ENCODE peak calls at places on chromosomes 3 and 15, in four cellular contexts. One of them, this sample, is unnamed.

GRCh38 chr15:57477736-57478522 is 101.6 kb downstream of the CGNL1 start:
- DNase-seq in transverse colon: no peak
- DNase-seq in heart left ventricle: no peak
- DNase-seq in OCI-LY7: no peak
- DNase-seq in this sample: no peak

GRCh38 chr3:51966016-51966415 is 1.2 kb downstream of the PCBP4 start:
- DNase-seq in transverse colon: no peak
- DNase-seq in heart left ventricle: no peak
- DNase-seq in OCI-LY7: no peak
- DNase-seq in this sample: no peak

GRCh38 chr15:87154771-87155170 is 1075.1 kb downstream of the AGBL1 start:
- DNase-seq in transverse colon: no peak
- DNase-seq in heart left ventricle: no peak
- DNase-seq in OCI-LY7: no peak
- DNase-seq in this sample: no peak

GRCh38 chr3:27467545-27467944 is 16.6 kb downstream of the SLC4A7 start:
- DNase-seq in transverse colon: no peak
- DNase-seq in heart left ventricle: no peak
- DNase-seq in OCI-LY7: peak; percentile 47
- DNase-seq in this sample: peak; percentile 31

GRCh38 chr3:186442162-186442561 is 80.1 kb upstream of the DGKG start:
- DNase-seq in transverse colon: no peak
- DNase-seq in heart left ventricle: peak; percentile 66
- DNase-seq in OCI-LY7: no peak
- DNase-seq in this sample: no peak

GRCh38 chr3:38652934-38653333 is 3.4 kb upstream of the SCN5A start:
- DNase-seq in transverse colon: no peak
- DNase-seq in heart left ventricle: no peak
- DNase-seq in OCI-LY7: no peak
- DNase-seq in this sample: no peak

GRCh38 chr15:62841269-62841628 is 201.3 kb upstream of the TPM1 start:
- DNase-seq in transverse colon: no peak
- DNase-seq in heart left ventricle: no peak
- DNase-seq in OCI-LY7: no peak
- DNase-seq in this sample: peak; percentile 39

GRCh38 chr3:4739289-4740236 is 239.7 kb upstream of the BHLHE40 start:
- DNase-seq in transverse colon: no peak
- DNase-seq in heart left ventricle: no peak
- DNase-seq in OCI-LY7: no peak
- DNase-seq in this sample: no peak

GRCh38 chr15:90479656-90480055 is 50.1 kb upstream of the CRTC3 start:
- DNase-seq in transverse colon: no peak
- DNase-seq in heart left ventricle: no peak
- DNase-seq in OCI-LY7: no peak
- DNase-seq in this sample: no peak

GRCh38 chr15:90481023-90481422 is 48.7 kb upstream of the CRTC3 start:
- DNase-seq in transverse colon: peak; percentile 21
- DNase-seq in heart left ventricle: no peak
- DNase-seq in OCI-LY7: peak; percentile 36
- DNase-seq in this sample: no peak

GRCh38 chr15:90483012-90483307 is 46.8 kb upstream of the CRTC3 start:
- DNase-seq in transverse colon: no peak
- DNase-seq in heart left ventricle: no peak
- DNase-seq in OCI-LY7: no peak
- DNase-seq in this sample: no peak

GRCh38 chr15:90482124-90483011 is 47.4 kb upstream of the CRTC3 start:
- DNase-seq in transverse colon: peak; percentile 51
- DNase-seq in heart left ventricle: peak; percentile 40
- DNase-seq in OCI-LY7: peak; percentile 60
- DNase-seq in this sample: peak; percentile 45

GRCh38 chr15:90478981-90479481 is 50.7 kb upstream of the CRTC3 start:
- DNase-seq in transverse colon: no peak
- DNase-seq in heart left ventricle: no peak
- DNase-seq in OCI-LY7: peak; percentile 72
- DNase-seq in this sample: no peak
- H3K36me3 ChIP-seq in transverse colon: no peaks in the 10 kb centered on the region
- H3K36me3 ChIP-seq in heart left ventricle: peaks cover 16% of the 10 kb centered on the region
- H3K36me3 ChIP-seq in OCI-LY7: peaks cover 76% of the 10 kb centered on the region
- H3K36me3 ChIP-seq in this sample: peaks cover 87% of the 10 kb centered on the region

DNA sequence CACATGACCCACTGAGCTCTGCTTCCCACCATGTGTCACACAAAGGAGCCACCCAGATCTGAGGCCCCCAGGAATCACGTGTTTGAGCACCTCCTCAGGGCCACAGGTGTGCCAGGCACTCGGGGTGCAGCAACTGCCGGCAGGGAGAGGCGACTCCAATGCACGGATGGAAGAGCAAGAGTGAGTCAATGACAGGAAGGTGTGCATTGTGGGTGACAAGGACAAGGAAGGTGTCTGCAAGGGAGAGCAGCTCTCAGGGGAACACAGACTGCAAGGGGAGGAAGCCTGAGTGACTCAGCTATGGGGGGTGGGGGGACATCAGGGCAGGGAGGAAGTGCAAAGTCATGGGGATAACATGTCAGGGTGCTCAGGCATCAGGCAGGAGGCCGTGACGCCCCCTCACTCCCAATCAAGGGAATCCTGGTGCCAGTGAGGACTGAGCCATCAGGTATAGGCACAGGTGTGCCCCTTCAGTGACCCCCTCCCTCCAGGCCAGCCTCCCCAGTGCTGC is 67.4 kb downstream of the NUP210 start:
- DNase-seq in transverse colon: no peak
- DNase-seq in heart left ventricle: no peak
- DNase-seq in OCI-LY7: no peak
- DNase-seq in this sample: no peak
- H3K36me3 ChIP-seq in transverse colon: no peaks in the 10 kb centered on the region
- H3K36me3 ChIP-seq in heart left ventricle: no peaks in the 10 kb centered on the region
- H3K36me3 ChIP-seq in OCI-LY7: peaks cover 98% of the 10 kb centered on the region
- H3K36me3 ChIP-seq in this sample: no peaks in the 10 kb centered on the region

DNA sequence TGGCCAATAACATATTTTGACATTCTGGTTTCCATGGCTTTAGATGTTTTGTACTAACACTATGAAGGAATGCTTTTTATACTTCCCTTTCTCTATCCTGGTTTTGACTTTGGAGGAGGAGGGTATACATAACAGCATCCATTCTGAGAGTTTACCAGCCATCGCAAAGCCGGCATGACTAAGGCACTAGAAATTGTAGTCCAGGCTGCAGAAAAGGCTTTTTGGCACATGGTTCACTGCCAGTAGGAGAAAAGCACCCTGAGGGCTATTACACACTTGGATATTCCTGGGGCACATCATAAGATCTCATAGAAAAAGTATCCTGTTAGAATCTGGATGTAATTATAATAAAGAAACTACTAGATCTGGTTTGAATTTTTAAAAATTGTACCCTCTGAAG is 101.8 kb downstream of the STT3B start:
- DNase-seq in transverse colon: no peak
- DNase-seq in heart left ventricle: no peak
- DNase-seq in OCI-LY7: no peak
- DNase-seq in this sample: no peak
- H3K36me3 ChIP-seq in transverse colon: no peaks in the 10 kb centered on the region
- H3K36me3 ChIP-seq in heart left ventricle: peaks cover 3% of the 10 kb centered on the region
- H3K36me3 ChIP-seq in OCI-LY7: peaks cover 90% of the 10 kb centered on the region
- H3K36me3 ChIP-seq in this sample: peaks cover 28% of the 10 kb centered on the region

GRCh38 chr15:76208084-76208785 is 103.0 kb downstream of the ETFA start:
- DNase-seq in transverse colon: no peak
- DNase-seq in heart left ventricle: no peak
- DNase-seq in OCI-LY7: no peak
- DNase-seq in this sample: no peak

GRCh38 chr15:76204558-76204845 is 106.8 kb downstream of the ETFA start:
- DNase-seq in transverse colon: no peak
- DNase-seq in heart left ventricle: no peak
- DNase-seq in OCI-LY7: no peak
- DNase-seq in this sample: peak; percentile 22

GRCh38 chr15:76204916-76205460 is 106.3 kb downstream of the ETFA start:
- DNase-seq in transverse colon: no peak
- DNase-seq in heart left ventricle: no peak
- DNase-seq in OCI-LY7: no peak
- DNase-seq in this sample: peak; percentile 20

GRCh38 chr15:76208786-76209424 is 102.4 kb downstream of the ETFA start:
- DNase-seq in transverse colon: no peak
- DNase-seq in heart left ventricle: no peak
- DNase-seq in OCI-LY7: no peak
- DNase-seq in this sample: no peak

DNA sequence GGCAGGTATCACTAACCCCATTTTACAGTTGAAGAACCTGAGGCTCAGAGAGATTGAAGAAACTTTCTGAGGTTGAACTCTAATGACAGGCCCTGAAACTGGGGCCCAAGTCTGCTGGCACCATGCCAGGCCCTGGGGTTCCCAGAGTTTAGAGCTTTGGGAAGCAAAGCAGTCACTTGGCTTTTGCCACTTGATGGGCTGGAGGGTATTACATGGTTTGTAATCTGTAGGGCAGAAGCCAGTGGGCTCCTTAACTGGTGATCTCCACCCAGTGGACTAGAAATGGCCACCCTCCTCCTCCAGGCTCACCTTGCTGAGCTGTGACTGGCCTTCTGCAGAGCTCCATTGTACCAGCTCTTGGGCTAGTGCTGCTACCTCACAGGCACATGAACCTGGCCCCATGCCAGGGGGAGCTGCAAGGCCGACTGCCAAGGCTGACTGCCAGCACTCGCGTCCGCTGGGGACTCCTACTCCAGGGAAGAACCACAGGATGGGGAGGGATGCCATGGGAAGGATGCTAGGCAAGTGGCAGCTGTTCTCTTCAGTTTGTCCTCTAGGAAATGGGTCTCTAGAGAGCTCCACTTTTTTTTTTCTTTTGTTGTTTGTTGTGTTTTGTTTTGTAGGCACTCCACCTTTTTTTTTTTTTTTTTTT is 104.8 kb downstream of the ETFA start:
- DNase-seq in transverse colon: peak; percentile 62
- DNase-seq in heart left ventricle: peak; percentile 86
- DNase-seq in OCI-LY7: no peak
- DNase-seq in this sample: no peak
- H3K36me3 ChIP-seq in transverse colon: no peaks in the 10 kb centered on the region
- H3K36me3 ChIP-seq in heart left ventricle: no peaks in the 10 kb centered on the region
- H3K36me3 ChIP-seq in OCI-LY7: peaks cover 15% of the 10 kb centered on the region
- H3K36me3 ChIP-seq in this sample: peaks cover 40% of the 10 kb centered on the region

DNA sequence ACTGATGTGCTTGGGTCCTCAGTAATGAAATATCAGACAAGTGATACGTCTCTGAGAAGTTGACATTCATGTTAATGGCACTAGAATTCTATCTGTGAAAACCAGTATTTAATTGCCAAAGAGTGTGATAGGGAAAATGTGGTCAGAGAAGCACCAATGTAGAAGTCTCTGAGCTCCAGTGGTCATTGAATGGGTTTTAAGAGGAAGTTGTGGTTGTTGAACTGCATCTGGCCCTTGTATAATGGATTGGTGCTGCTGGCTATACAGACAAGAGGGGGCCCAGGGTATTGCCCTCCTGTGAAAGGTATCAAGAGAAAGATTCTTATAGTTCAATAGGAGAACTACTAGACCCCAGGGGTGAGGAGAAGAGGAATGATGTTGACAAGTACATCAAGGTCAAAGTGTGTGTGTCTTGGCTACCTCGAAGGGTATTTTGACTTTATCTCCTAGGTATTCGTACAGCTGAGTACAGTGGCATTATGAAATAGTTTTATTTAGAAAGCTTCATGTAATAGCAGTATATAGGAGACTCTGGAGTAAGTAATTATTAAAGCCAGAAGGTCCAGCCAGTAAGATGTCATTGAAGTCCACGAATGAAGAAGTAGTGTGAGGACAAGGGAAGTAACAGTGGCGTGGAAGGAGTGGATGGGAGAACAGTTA is 47.1 kb downstream of the CHD2 start:
- DNase-seq in transverse colon: no peak
- DNase-seq in heart left ventricle: no peak
- DNase-seq in OCI-LY7: no peak
- DNase-seq in this sample: no peak
- H3K36me3 ChIP-seq in transverse colon: peaks cover 16% of the 10 kb centered on the region
- H3K36me3 ChIP-seq in heart left ventricle: peaks cover 78% of the 10 kb centered on the region
- H3K36me3 ChIP-seq in OCI-LY7: peaks cover 100% of the 10 kb centered on the region
- H3K36me3 ChIP-seq in this sample: peaks cover 100% of the 10 kb centered on the region

GRCh38 chr3:48564667-48565066 is 1.1 kb upstream of the UCN2 start:
- DNase-seq in transverse colon: no peak
- DNase-seq in heart left ventricle: no peak
- DNase-seq in OCI-LY7: no peak
- DNase-seq in this sample: no peak

GRCh38 chr3:48567090-48567489 is 3.5 kb upstream of the UCN2 start:
- DNase-seq in transverse colon: no peak
- DNase-seq in heart left ventricle: no peak
- DNase-seq in OCI-LY7: no peak
- DNase-seq in this sample: no peak

GRCh38 chr3:48566401-48566760 is 2.8 kb upstream of the UCN2 start:
- DNase-seq in transverse colon: no peak
- DNase-seq in heart left ventricle: no peak
- DNase-seq in OCI-LY7: no peak
- DNase-seq in this sample: no peak

GRCh38 chr3:48565186-48565585 is 1.6 kb upstream of the UCN2 start:
- DNase-seq in transverse colon: no peak
- DNase-seq in heart left ventricle: no peak
- DNase-seq in OCI-LY7: no peak
- DNase-seq in this sample: no peak

DNA sequence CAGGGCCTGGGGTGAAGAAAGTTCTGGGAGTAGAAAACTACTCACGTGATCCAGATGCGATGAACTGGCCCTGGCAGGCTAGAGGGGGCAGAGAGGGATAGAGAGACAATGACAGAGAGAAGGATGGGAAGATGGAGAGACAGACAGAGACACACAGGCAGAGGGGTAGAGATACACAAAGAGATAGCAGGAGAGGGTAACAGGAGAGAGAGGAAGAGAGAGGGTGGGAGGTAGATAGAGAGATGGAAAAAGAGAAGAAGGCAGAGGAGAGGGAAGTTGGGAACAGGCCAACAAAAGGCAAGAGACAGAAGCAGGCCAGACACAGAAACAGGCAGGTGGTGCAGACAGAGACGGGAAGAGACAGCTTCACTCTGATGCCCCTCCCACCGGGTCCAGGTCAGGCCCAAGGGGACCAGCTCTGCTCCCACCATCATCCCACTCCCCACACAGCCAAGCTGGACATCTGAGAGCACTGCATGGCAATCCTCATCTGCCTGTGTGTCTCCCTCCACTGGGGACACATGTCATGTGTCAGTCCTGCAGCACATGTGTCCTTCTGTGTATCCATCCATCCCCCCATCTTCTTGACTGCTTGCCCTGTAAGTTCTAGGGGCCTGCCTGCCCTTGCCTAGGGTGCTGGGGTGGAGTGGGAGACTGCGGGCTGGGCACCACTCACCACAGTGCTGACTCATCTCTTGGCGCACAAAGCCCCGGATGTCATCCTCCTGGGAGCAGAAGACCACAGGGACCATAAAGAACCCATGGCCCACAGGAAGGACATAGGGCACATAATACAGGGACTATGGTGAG is 2.2 kb upstream of the UCN2 start:
- DNase-seq in transverse colon: no peak
- DNase-seq in heart left ventricle: no peak
- DNase-seq in OCI-LY7: no peak
- DNase-seq in this sample: peak; percentile 71
- H3K36me3 ChIP-seq in transverse colon: no peaks in the 10 kb centered on the region
- H3K36me3 ChIP-seq in heart left ventricle: no peaks in the 10 kb centered on the region
- H3K36me3 ChIP-seq in OCI-LY7: no peaks in the 10 kb centered on the region
- H3K36me3 ChIP-seq in this sample: peaks cover 95% of the 10 kb centered on the region

GRCh38 chr3:33392144-33392543 is 48.1 kb downstream of the UBP1 start:
- DNase-seq in transverse colon: no peak
- DNase-seq in heart left ventricle: no peak
- DNase-seq in OCI-LY7: no peak
- DNase-seq in this sample: no peak
- H3K36me3 ChIP-seq in transverse colon: no peaks in the 10 kb centered on the region
- H3K36me3 ChIP-seq in heart left ventricle: peaks cover 29% of the 10 kb centered on the region
- H3K36me3 ChIP-seq in OCI-LY7: peaks cover 95% of the 10 kb centered on the region
- H3K36me3 ChIP-seq in this sample: peaks cover 83% of the 10 kb centered on the region

This sample was measured in SJSA1.